ENCODE peak calls at places on chromosomes 5 and 9, in five cellular contexts. One of them, this sample, is unnamed.

GRCh38 chr5:143842920-143843319 is 31.0 kb downstream of the HMHB1 start:
- DNase-seq in K562: no peak
- DNase-seq in A549: no peak
- DNase-seq in GM12878: no peak
- DNase-seq in HepG2: no peak
- DNase-seq in this sample: no peak

GRCh38 chr9:128362774-128363173 is 8.4 kb upstream of the URM1 start:
- DNase-seq in K562: no peak
- DNase-seq in A549: no peak
- DNase-seq in GM12878: no peak
- DNase-seq in HepG2: no peak
- DNase-seq in this sample: no peak

GRCh38 chr5:40587284-40587882 is 92.3 kb upstream of the PTGER4 start:
- DNase-seq in HepG2: no peak
- DNase-seq in GM12878: no peak
- DNase-seq in K562: no peak
- DNase-seq in A549: no peak
- DNase-seq in this sample: no peak

GRCh38 chr9:78278177-78278777 is 18.6 kb upstream of the PSAT1 start:
- DNase-seq in GM12878: no peak
- DNase-seq in K562: no peak
- DNase-seq in HepG2: peak; percentile 71
- DNase-seq in A549: no peak
- DNase-seq in this sample: no peak

GRCh38 chr9:3746296-3747275 is 220.8 kb upstream of the RFX3 start:
- DNase-seq in HepG2: no peak
- DNase-seq in A549: peak; percentile 41
- DNase-seq in K562: no peak
- DNase-seq in GM12878: no peak
- DNase-seq in this sample: no peak

GRCh38 chr5:90279091-90279490 is 130.5 kb downstream of the CETN3 start:
- DNase-seq in GM12878: no peak
- DNase-seq in HepG2: no peak
- DNase-seq in A549: no peak
- DNase-seq in K562: no peak
- DNase-seq in this sample: no peak

GRCh38 chr5:90645024-90645610 is 86.5 kb downstream of the ADGRV1 start:
- DNase-seq in K562: peak; percentile 69
- DNase-seq in A549: peak; percentile 4
- DNase-seq in HepG2: peak; percentile 37
- DNase-seq in GM12878: no peak
- DNase-seq in this sample: peak; percentile 65

GRCh38 chr5:141958113-141958512 is at the start of gene PCDH12:
- DNase-seq in GM12878: no peak
- DNase-seq in K562: no peak
- DNase-seq in HepG2: no peak
- DNase-seq in A549: no peak
- DNase-seq in this sample: peak; percentile 42

GRCh38 chr9:34991833-34992375 is 2.4 kb downstream of the DNAJB5 start:
- DNase-seq in A549: peak; percentile 30
- DNase-seq in HepG2: peak; percentile 34
- DNase-seq in GM12878: no peak
- DNase-seq in K562: peak; percentile 49
- DNase-seq in this sample: peak; percentile 61

GRCh38 chr5:136249678-136250266 is 56.8 kb upstream of the SMIM32 start:
- DNase-seq in A549: peak; percentile 70
- DNase-seq in GM12878: no peak
- DNase-seq in HepG2: peak; percentile 47
- DNase-seq in K562: peak; percentile 47
- DNase-seq in this sample: peak; percentile 79
- TF ChIP-seq JUNB in A549: no peak
- TF ChIP-seq JUNB in GM12878: no peak
- TF ChIP-seq JUNB in HepG2: no peak
- TF ChIP-seq JUNB in K562: no peak
- TF ChIP-seq JUNB in this sample: no peak

DNA sequence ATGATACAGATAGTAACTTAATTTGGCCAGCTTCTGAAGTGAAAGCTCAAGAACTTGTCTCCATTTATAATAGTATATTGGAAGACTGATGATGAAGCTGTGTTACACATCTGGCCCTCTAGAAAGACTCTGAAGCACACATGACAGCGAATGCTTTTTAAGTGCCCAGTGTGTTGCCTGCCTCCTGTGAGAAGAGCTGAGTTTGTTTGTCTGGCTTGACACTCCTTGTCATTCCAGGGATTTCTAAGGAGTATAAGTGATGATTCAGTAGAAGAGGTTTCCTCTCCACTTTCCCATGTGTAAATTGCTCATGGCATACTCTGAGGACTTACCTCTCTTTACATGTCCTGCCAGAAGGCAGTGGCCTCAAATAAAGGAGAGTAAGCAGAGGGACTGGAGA is 30.4 kb upstream of the LRRTM2 start:
- DNase-seq in GM12878: no peak
- DNase-seq in A549: peak; percentile 53
- DNase-seq in K562: no peak
- DNase-seq in HepG2: no peak
- DNase-seq in this sample: no peak
- TF ChIP-seq JUNB in GM12878: no peak
- TF ChIP-seq JUNB in A549: no peak
- TF ChIP-seq JUNB in K562: no peak
- TF ChIP-seq JUNB in HepG2: no peak
- TF ChIP-seq JUNB in this sample: no peak

GRCh38 chr5:63401434-63402046 is 560.7 kb downstream of the HTR1A start:
- DNase-seq in GM12878: peak; percentile 1
- DNase-seq in A549: peak; percentile 53
- DNase-seq in K562: peak; percentile 22
- DNase-seq in HepG2: peak; percentile 35
- DNase-seq in this sample: peak; percentile 79

GRCh38 chr5:63400079-63400478 is 562.2 kb downstream of the HTR1A start:
- DNase-seq in A549: no peak
- DNase-seq in GM12878: no peak
- DNase-seq in HepG2: no peak
- DNase-seq in K562: no peak
- DNase-seq in this sample: no peak

GRCh38 chr5:63398346-63398745 is 563.9 kb downstream of the HTR1A start:
- DNase-seq in GM12878: no peak
- DNase-seq in A549: no peak
- DNase-seq in HepG2: no peak
- DNase-seq in K562: no peak
- DNase-seq in this sample: peak; percentile 59
- TF ChIP-seq JUNB in GM12878: no peak
- TF ChIP-seq JUNB in A549: no peak
- TF ChIP-seq JUNB in HepG2: no peak
- TF ChIP-seq JUNB in K562: no peak
- TF ChIP-seq JUNB in this sample: no peak

DNA sequence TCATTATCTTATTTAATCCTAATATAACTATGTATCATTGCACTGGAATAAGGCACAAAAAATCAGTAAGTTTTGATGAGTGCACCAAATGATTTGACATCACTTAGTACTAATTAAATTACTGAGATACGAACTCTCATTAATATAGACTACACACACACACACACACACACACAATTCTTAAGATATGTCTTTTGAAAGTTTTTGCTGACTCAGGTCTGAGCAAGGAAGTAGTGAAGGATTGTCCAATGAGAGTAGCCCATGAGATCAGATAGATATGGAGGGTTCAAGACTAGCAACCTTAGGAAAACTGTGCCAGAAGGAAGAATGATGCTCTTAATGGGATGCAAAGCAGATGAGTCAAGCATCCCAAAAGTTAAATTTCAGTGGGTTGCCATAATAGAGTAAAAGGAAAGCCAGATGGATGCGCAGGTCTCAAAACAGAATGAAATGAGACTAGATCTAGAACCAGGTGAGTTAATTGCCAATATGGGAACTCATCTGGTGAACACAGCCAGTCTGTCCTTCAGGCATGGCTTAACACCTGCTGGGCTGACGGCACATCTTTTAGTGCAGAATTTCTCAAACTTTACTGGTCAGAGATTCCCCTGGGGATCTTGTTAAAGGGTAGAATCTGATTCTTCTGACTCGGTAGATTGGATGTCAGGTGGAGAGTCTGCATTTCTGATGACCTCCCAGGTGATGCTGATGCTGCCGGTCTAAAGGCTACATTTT is 197.0 kb upstream of the NR4A3 start:
- DNase-seq in K562: no peak
- DNase-seq in HepG2: no peak
- DNase-seq in GM12878: no peak
- DNase-seq in A549: no peak
- DNase-seq in this sample: no peak
- TF ChIP-seq JUNB in K562: no peak
- TF ChIP-seq JUNB in HepG2: no peak
- TF ChIP-seq JUNB in GM12878: no peak
- TF ChIP-seq JUNB in A549: no peak
- TF ChIP-seq JUNB in this sample: no peak

GRCh38 chr9:31674264-31674663 is 710.2 kb upstream of the ACO1 start:
- DNase-seq in HepG2: no peak
- DNase-seq in A549: no peak
- DNase-seq in K562: no peak
- DNase-seq in GM12878: no peak
- DNase-seq in this sample: no peak
- TF ChIP-seq JUNB in HepG2: no peak
- TF ChIP-seq JUNB in A549: no peak
- TF ChIP-seq JUNB in K562: no peak
- TF ChIP-seq JUNB in GM12878: no peak
- TF ChIP-seq JUNB in this sample: no peak

This sample was measured in GM23338.